ENCODE peak calls at places on chromosome 20, in ten cellular contexts. One of them, this sample, is unnamed.

GRCh38 chr20:62212309-62212708 is 7.8 kb downstream of the HRH3 start:
- DNase-seq in psoas muscle: no peak
- DNase-seq in right atrium auricular region: no peak
- DNase-seq in HCT116: no peak
- DNase-seq in cardiac muscle cell: no peak
- DNase-seq in esophagus squamous epithelium: no peak
- DNase-seq in CD8-positive, alpha-beta T cell: no peak
- DNase-seq in adrenal gland: no peak
- DNase-seq in A549: no peak
- DNase-seq in sigmoid colon: no peak
- DNase-seq in this sample: no peak

GRCh38 chr20:61688411-61688810 is 377.3 kb downstream of the TAF4 start:
- DNase-seq in psoas muscle: no peak
- DNase-seq in right atrium auricular region: no peak
- DNase-seq in HCT116: no peak
- DNase-seq in cardiac muscle cell: no peak
- DNase-seq in esophagus squamous epithelium: no peak
- DNase-seq in CD8-positive, alpha-beta T cell: no peak
- DNase-seq in adrenal gland: no peak
- DNase-seq in A549: no peak
- DNase-seq in sigmoid colon: no peak
- DNase-seq in this sample: no peak

GRCh38 chr20:58815448-58815847 is 35.3 kb downstream of the GNAS-AS1 start:
- DNase-seq in psoas muscle: no peak
- DNase-seq in right atrium auricular region: no peak
- DNase-seq in HCT116: no peak
- DNase-seq in cardiac muscle cell: no peak
- DNase-seq in esophagus squamous epithelium: no peak
- DNase-seq in CD8-positive, alpha-beta T cell: no peak
- DNase-seq in adrenal gland: no peak
- DNase-seq in A549: no peak
- DNase-seq in sigmoid colon: no peak
- DNase-seq in this sample: no peak

GRCh38 chr20:14235355-14235754 is 102.1 kb downstream of the FLRT3 start:
- DNase-seq in psoas muscle: no peak
- DNase-seq in right atrium auricular region: no peak
- DNase-seq in HCT116: no peak
- DNase-seq in cardiac muscle cell: no peak
- DNase-seq in esophagus squamous epithelium: no peak
- DNase-seq in CD8-positive, alpha-beta T cell: no peak
- DNase-seq in adrenal gland: no peak
- DNase-seq in A549: peak; percentile 43
- DNase-seq in sigmoid colon: no peak
- DNase-seq in this sample: peak; percentile 74

GRCh38 chr20:63680857-63681608 is 15.4 kb upstream of the TNFRSF6B start:
- DNase-seq in psoas muscle: no peak
- DNase-seq in right atrium auricular region: no peak
- DNase-seq in HCT116: no peak
- DNase-seq in cardiac muscle cell: no peak
- DNase-seq in esophagus squamous epithelium: no peak
- DNase-seq in CD8-positive, alpha-beta T cell: no peak
- DNase-seq in adrenal gland: no peak
- DNase-seq in A549: no peak
- DNase-seq in sigmoid colon: no peak
- DNase-seq in this sample: no peak

GRCh38 chr20:46960536-46960935 is 65.9 kb downstream of the EYA2 start:
- DNase-seq in psoas muscle: no peak
- DNase-seq in right atrium auricular region: no peak
- DNase-seq in HCT116: no peak
- DNase-seq in cardiac muscle cell: no peak
- DNase-seq in esophagus squamous epithelium: no peak
- DNase-seq in CD8-positive, alpha-beta T cell: no peak
- DNase-seq in adrenal gland: no peak
- DNase-seq in A549: no peak
- DNase-seq in sigmoid colon: no peak
- DNase-seq in this sample: no peak

GRCh38 chr20:47865451-47865850 is 80.2 kb upstream of the SULF2 start:
- DNase-seq in psoas muscle: no peak
- DNase-seq in right atrium auricular region: no peak
- DNase-seq in HCT116: no peak
- DNase-seq in cardiac muscle cell: no peak
- DNase-seq in esophagus squamous epithelium: no peak
- DNase-seq in CD8-positive, alpha-beta T cell: no peak
- DNase-seq in adrenal gland: no peak
- DNase-seq in A549: no peak
- DNase-seq in sigmoid colon: no peak
- DNase-seq in this sample: no peak

GRCh38 chr20:1891263-1892121 is 3.7 kb upstream of the SIRPA start:
- DNase-seq in psoas muscle: no peak
- DNase-seq in right atrium auricular region: no peak
- DNase-seq in HCT116: no peak
- DNase-seq in cardiac muscle cell: no peak
- DNase-seq in esophagus squamous epithelium: no peak
- DNase-seq in CD8-positive, alpha-beta T cell: no peak
- DNase-seq in adrenal gland: no peak
- DNase-seq in A549: no peak
- DNase-seq in sigmoid colon: no peak
- DNase-seq in this sample: no peak

GRCh38 chr20:603116-603640 is 6.9 kb downstream of the TCF15 start:
- DNase-seq in psoas muscle: no peak
- DNase-seq in right atrium auricular region: no peak
- DNase-seq in HCT116: no peak
- DNase-seq in cardiac muscle cell: no peak
- DNase-seq in esophagus squamous epithelium: no peak
- DNase-seq in CD8-positive, alpha-beta T cell: no peak
- DNase-seq in adrenal gland: no peak
- DNase-seq in A549: peak; percentile 19
- DNase-seq in sigmoid colon: peak; percentile 34
- DNase-seq in this sample: no peak

GRCh38 chr20:47724398-47724797 is 60.9 kb downstream of the SULF2 start:
- DNase-seq in psoas muscle: no peak
- DNase-seq in right atrium auricular region: no peak
- DNase-seq in HCT116: no peak
- DNase-seq in cardiac muscle cell: no peak
- DNase-seq in esophagus squamous epithelium: no peak
- DNase-seq in CD8-positive, alpha-beta T cell: no peak
- DNase-seq in adrenal gland: no peak
- DNase-seq in A549: no peak
- DNase-seq in sigmoid colon: no peak
- DNase-seq in this sample: no peak

GRCh38 chr20:24957326-24957996 is 8.4 kb downstream of the CST7 start:
- DNase-seq in psoas muscle: no peak
- DNase-seq in right atrium auricular region: peak; percentile 51
- DNase-seq in HCT116: no peak
- DNase-seq in cardiac muscle cell: no peak
- DNase-seq in esophagus squamous epithelium: no peak
- DNase-seq in CD8-positive, alpha-beta T cell: no peak
- DNase-seq in adrenal gland: no peak
- DNase-seq in A549: no peak
- DNase-seq in sigmoid colon: peak; percentile 59
- DNase-seq in this sample: no peak

GRCh38 chr20:45822863-45823262 is 4.2 kb downstream of the TNNC2 start:
- DNase-seq in psoas muscle: no peak
- DNase-seq in right atrium auricular region: no peak
- DNase-seq in HCT116: no peak
- DNase-seq in cardiac muscle cell: no peak
- DNase-seq in esophagus squamous epithelium: no peak
- DNase-seq in CD8-positive, alpha-beta T cell: no peak
- DNase-seq in adrenal gland: no peak
- DNase-seq in A549: no peak
- DNase-seq in sigmoid colon: no peak
- DNase-seq in this sample: no peak

GRCh38 chr20:35001596-35002362 is 46.1 kb downstream of the MYH7B start:
- DNase-seq in psoas muscle: peak; percentile 15
- DNase-seq in right atrium auricular region: no peak
- DNase-seq in HCT116: no peak
- DNase-seq in cardiac muscle cell: no peak
- DNase-seq in esophagus squamous epithelium: no peak
- DNase-seq in CD8-positive, alpha-beta T cell: no peak
- DNase-seq in adrenal gland: no peak
- DNase-seq in A549: no peak
- DNase-seq in sigmoid colon: no peak
- DNase-seq in this sample: no peak

GRCh38 chr20:919491-919916 is 3.4 kb upstream of the ANGPT4 start:
- DNase-seq in psoas muscle: no peak
- DNase-seq in right atrium auricular region: no peak
- DNase-seq in HCT116: no peak
- DNase-seq in cardiac muscle cell: no peak
- DNase-seq in esophagus squamous epithelium: no peak
- DNase-seq in CD8-positive, alpha-beta T cell: no peak
- DNase-seq in adrenal gland: no peak
- DNase-seq in A549: no peak
- DNase-seq in sigmoid colon: no peak
- DNase-seq in this sample: no peak

GRCh38 chr20:2331901-2332565 is 36.2 kb downstream of the TGM3 start:
- DNase-seq in psoas muscle: no peak
- DNase-seq in right atrium auricular region: no peak
- DNase-seq in HCT116: no peak
- DNase-seq in cardiac muscle cell: no peak
- DNase-seq in esophagus squamous epithelium: no peak
- DNase-seq in CD8-positive, alpha-beta T cell: no peak
- DNase-seq in adrenal gland: no peak
- DNase-seq in A549: no peak
- DNase-seq in sigmoid colon: no peak
- DNase-seq in this sample: no peak

GRCh38 chr20:63947638-63948456 is 8.4 kb downstream of the UCKL1 start:
- DNase-seq in psoas muscle: peak; percentile 17
- DNase-seq in right atrium auricular region: no peak
- DNase-seq in HCT116: no peak
- DNase-seq in cardiac muscle cell: no peak
- DNase-seq in esophagus squamous epithelium: no peak
- DNase-seq in CD8-positive, alpha-beta T cell: no peak
- DNase-seq in adrenal gland: no peak
- DNase-seq in A549: no peak
- DNase-seq in sigmoid colon: peak; percentile 77
- DNase-seq in this sample: no peak

GRCh38 chr20:61712632-61713031 is 353.0 kb downstream of the TAF4 start:
- DNase-seq in psoas muscle: no peak
- DNase-seq in right atrium auricular region: no peak
- DNase-seq in HCT116: no peak
- DNase-seq in cardiac muscle cell: no peak
- DNase-seq in esophagus squamous epithelium: no peak
- DNase-seq in CD8-positive, alpha-beta T cell: no peak
- DNase-seq in adrenal gland: no peak
- DNase-seq in A549: no peak
- DNase-seq in sigmoid colon: no peak
- DNase-seq in this sample: no peak

GRCh38 chr20:20594171-20594530 is 118.3 kb downstream of the RALGAPA2 start:
- DNase-seq in psoas muscle: no peak
- DNase-seq in right atrium auricular region: no peak
- DNase-seq in HCT116: no peak
- DNase-seq in cardiac muscle cell: no peak
- DNase-seq in esophagus squamous epithelium: no peak
- DNase-seq in CD8-positive, alpha-beta T cell: no peak
- DNase-seq in adrenal gland: no peak
- DNase-seq in A549: peak; percentile 42
- DNase-seq in sigmoid colon: no peak
- DNase-seq in this sample: no peak
- TF ChIP-seq CTCF in psoas muscle: no peak
- TF ChIP-seq CTCF in right atrium auricular region: no peak
- TF ChIP-seq CTCF in HCT116: no peak
- TF ChIP-seq CTCF in cardiac muscle cell: peak; percentile 25
- TF ChIP-seq CTCF in esophagus squamous epithelium: no peak
- TF ChIP-seq CTCF in CD8-positive, alpha-beta T cell: no peak
- TF ChIP-seq CTCF in adrenal gland: no peak
- TF ChIP-seq CTCF in A549: peak; percentile 35
- TF ChIP-seq CTCF in sigmoid colon: no peak
- TF ChIP-seq CTCF in this sample: peak; percentile 52

GRCh38 chr20:31839782-31840487 is 5.5 kb downstream of the FOXS1 start:
- DNase-seq in psoas muscle: no peak
- DNase-seq in right atrium auricular region: no peak
- DNase-seq in HCT116: no peak
- DNase-seq in cardiac muscle cell: no peak
- DNase-seq in esophagus squamous epithelium: no peak
- DNase-seq in CD8-positive, alpha-beta T cell: no peak
- DNase-seq in adrenal gland: no peak
- DNase-seq in A549: no peak
- DNase-seq in sigmoid colon: no peak
- DNase-seq in this sample: no peak
- H3K4me1 ChIP-seq in psoas muscle: peaks cover 18% of the 10 kb centered on the region
- H3K4me1 ChIP-seq in right atrium auricular region: no peaks in the 10 kb centered on the region
- H3K4me1 ChIP-seq in HCT116: peaks cover 64% of the 10 kb centered on the region
- H3K4me1 ChIP-seq in cardiac muscle cell: peaks cover 9% of the 10 kb centered on the region
- H3K4me1 ChIP-seq in esophagus squamous epithelium: peaks cover 3% of the 10 kb centered on the region
- H3K4me1 ChIP-seq in CD8-positive, alpha-beta T cell: no peaks in the 10 kb centered on the region
- H3K4me1 ChIP-seq in adrenal gland: peaks cover 8% of the 10 kb centered on the region
- H3K4me1 ChIP-seq in A549: peaks cover 98% of the 10 kb centered on the region
- H3K4me1 ChIP-seq in sigmoid colon: peaks cover 17% of the 10 kb centered on the region
- H3K4me1 ChIP-seq in this sample: no peaks in the 10 kb centered on the region

DNA sequence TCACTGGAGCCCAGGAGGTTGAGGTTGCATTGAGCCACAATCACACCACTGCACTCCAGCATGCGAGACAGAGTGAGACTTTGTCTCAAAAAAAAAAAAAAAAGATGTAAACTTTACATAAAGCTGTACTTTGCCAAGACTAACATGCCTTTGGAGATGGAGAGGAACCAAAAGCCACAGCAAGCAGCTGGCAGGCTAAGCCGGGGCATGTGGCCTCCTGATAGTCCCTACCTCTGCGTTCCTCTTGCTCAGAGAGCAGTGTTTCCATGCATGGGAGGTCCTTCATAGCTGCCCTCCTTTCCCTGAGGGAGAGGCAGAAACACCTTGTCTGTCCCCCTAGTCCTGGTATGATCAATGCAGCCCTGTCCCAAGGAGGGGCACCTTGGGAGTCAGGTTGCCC is 35.2 kb downstream of the SPATA2 start:
- DNase-seq in psoas muscle: no peak
- DNase-seq in right atrium auricular region: no peak
- DNase-seq in HCT116: no peak
- DNase-seq in cardiac muscle cell: no peak
- DNase-seq in esophagus squamous epithelium: no peak
- DNase-seq in CD8-positive, alpha-beta T cell: no peak
- DNase-seq in adrenal gland: no peak
- DNase-seq in A549: no peak
- DNase-seq in sigmoid colon: no peak
- DNase-seq in this sample: no peak
- H3K27ac ChIP-seq in psoas muscle: no peak overlapping the region
- H3K27ac ChIP-seq in right atrium auricular region: no peak overlapping the region
- H3K27ac ChIP-seq in HCT116: no peak overlapping the region
- H3K27ac ChIP-seq in cardiac muscle cell: no peak overlapping the region
- H3K27ac ChIP-seq in esophagus squamous epithelium: no peak overlapping the region
- H3K27ac ChIP-seq in CD8-positive, alpha-beta T cell: no peak overlapping the region
- H3K27ac ChIP-seq in adrenal gland: no peak overlapping the region
- H3K27ac ChIP-seq in A549: no peak overlapping the region
- H3K27ac ChIP-seq in sigmoid colon: no peak overlapping the region
- H3K27ac ChIP-seq in this sample: no peak overlapping the region

DNA sequence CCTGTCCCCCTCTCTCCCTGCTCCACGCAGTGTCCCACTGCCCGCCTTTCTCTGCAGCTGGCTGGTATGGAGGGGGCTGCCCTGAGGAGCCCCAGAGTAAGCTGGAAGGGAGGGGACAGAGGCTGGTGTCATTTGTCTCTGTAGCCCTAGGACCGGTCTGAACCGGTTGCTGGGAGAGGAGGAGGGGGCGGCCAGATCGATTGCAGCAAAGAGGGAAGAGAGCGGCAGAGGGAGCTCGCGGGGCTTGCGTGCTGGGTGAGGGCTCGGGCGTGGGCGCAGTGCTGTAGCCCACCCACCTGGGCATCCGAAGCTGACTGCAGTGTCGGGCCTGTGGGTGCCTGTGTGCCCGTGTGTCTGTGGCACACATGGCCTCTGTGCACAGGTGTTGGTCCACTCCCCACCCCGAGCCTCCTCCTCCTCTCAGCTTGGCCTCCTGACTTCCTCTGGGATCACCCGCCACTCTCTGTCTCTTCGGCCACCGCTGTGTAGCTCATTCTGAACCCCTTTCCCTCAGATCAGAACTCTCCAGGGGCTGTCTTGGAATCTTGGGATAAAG is 50.7 kb downstream of the SRC start:
- DNase-seq in psoas muscle: peak; percentile 1
- DNase-seq in right atrium auricular region: no peak
- DNase-seq in HCT116: no peak
- DNase-seq in cardiac muscle cell: peak; percentile 89
- DNase-seq in esophagus squamous epithelium: no peak
- DNase-seq in CD8-positive, alpha-beta T cell: no peak
- DNase-seq in adrenal gland: no peak
- DNase-seq in A549: no peak
- DNase-seq in sigmoid colon: no peak
- DNase-seq in this sample: no peak
- TF ChIP-seq CTCF in psoas muscle: no peak
- TF ChIP-seq CTCF in right atrium auricular region: no peak
- TF ChIP-seq CTCF in HCT116: no peak
- TF ChIP-seq CTCF in cardiac muscle cell: no peak
- TF ChIP-seq CTCF in esophagus squamous epithelium: no peak
- TF ChIP-seq CTCF in CD8-positive, alpha-beta T cell: no peak
- TF ChIP-seq CTCF in adrenal gland: no peak
- TF ChIP-seq CTCF in A549: no peak
- TF ChIP-seq CTCF in sigmoid colon: no peak
- TF ChIP-seq CTCF in this sample: no peak